ENCODE peak calls at places on chromosome 21, in seven cellular contexts. H, B, Y, E, C, V and Q are unnamed samples.

GRCh38 chr21:42120904-42121535 is 49.9 kb downstream of the UMODL1 start:
- DNase-seq in H (no peak), B (no peak), Y (no peak), E (no peak), C (no peak), V (no peak), Q (no peak)

GRCh38 chr21:32515869-32516268 is 69.5 kb downstream of the TCP10L start:
- DNase-seq in H (no peak), B (peak), Y (no peak), E (no peak), C (no peak), V (no peak), Q (no peak)

GRCh38 chr21:45979141-45979631 is 2.4 kb upstream of the COL6A1 start:
- DNase-seq in H (peak), B (no peak), Y (peak), E (no peak), C (peak), V (no peak), Q (peak)

GRCh38 chr21:46295996-46296752 is 10.0 kb downstream of the YBEY start:
- DNase-seq in H (peak), B (peak), Y (peak), E (no peak), C (no peak), V (peak), Q (peak)

GRCh38 chr21:26912466-26912865 is 54.4 kb downstream of the ADAMTS5 start:
- DNase-seq in H (peak), B (no peak), Y (no peak), E (no peak), C (no peak), V (no peak), Q (no peak)

GRCh38 chr21:15151385-15152103 is 86.7 kb upstream of the NRIP1 start:
- DNase-seq in H (no peak), B (no peak), Y (no peak), E (no peak), C (no peak), V (no peak), Q (no peak)

GRCh38 chr21:32270748-32271147 is 8.1 kb downstream of the MIS18A start:
- DNase-seq in H (no peak), B (no peak), Y (no peak), E (no peak), C (no peak), V (no peak), Q (no peak)

GRCh38 chr21:32733356-32733755 is 5.5 kb upstream of the SYNJ1 start:
- DNase-seq in H (no peak), B (no peak), Y (no peak), E (no peak), C (no peak), V (no peak), Q (no peak)

GRCh38 chr21:42156690-42157605 is 62.0 kb upstream of the ABCG1 start:
- DNase-seq in H (no peak), B (no peak), Y (no peak), E (no peak), C (no peak), V (peak), Q (no peak)

GRCh38 chr21:41918561-41919358 is 35.1 kb downstream of the C2CD2 start:
- DNase-seq in H (no peak), B (no peak), Y (no peak), E (no peak), C (no peak), V (no peak), Q (no peak)

GRCh38 chr21:41983229-41983628 is 26.9 kb downstream of the ZBTB21 start:
- DNase-seq in H (no peak), B (no peak), Y (no peak), E (no peak), C (no peak), V (no peak), Q (no peak)

GRCh38 chr21:41806773-41807172 is 39.9 kb upstream of the RIPK4 start:
- DNase-seq in H (no peak), B (no peak), Y (no peak), E (no peak), C (no peak), V (no peak), Q (no peak)

GRCh38 chr21:31293986-31294385 is 50.1 kb downstream of the TIAM1 start:
- DNase-seq in H (peak), B (peak), Y (no peak), E (peak), C (peak), V (peak), Q (no peak)

GRCh38 chr21:45970674-45971486 is 10.7 kb upstream of the COL6A1 start:
- DNase-seq in H (peak), B (peak), Y (peak), E (no peak), C (peak), V (peak), Q (peak)

GRCh38 chr21:45580576-45581321 is 38.5 kb upstream of the SLC19A1 start:
- DNase-seq in H (peak), B (no peak), Y (peak), E (no peak), C (no peak), V (no peak), Q (no peak)

GRCh38 chr21:41926807-41927171 is 27.0 kb downstream of the C2CD2 start:
- DNase-seq in H (no peak), B (no peak), Y (no peak), E (no peak), C (no peak), V (no peak), Q (no peak)

GRCh38 chr21:41847066-41847804 is 31.9 kb downstream of the PRDM15 start:
- DNase-seq in H (peak), B (peak), Y (peak), E (no peak), C (no peak), V (no peak), Q (peak)

GRCh38 chr21:16587141-16587570 is 857.4 kb downstream of the USP25 start:
- DNase-seq in H (peak), B (peak), Y (no peak), E (no peak), C (no peak), V (peak), Q (peak)

GRCh38 chr21:23478381-23478780 is 2128.9 kb downstream of the MRPL39 start:
- DNase-seq in H (no peak), B (no peak), Y (no peak), E (no peak), C (no peak), V (no peak), Q (no peak)

GRCh38 chr21:42346866-42347600 is 3.8 kb downstream of the TFF2 start:
- DNase-seq in H (no peak), B (no peak), Y (no peak), E (no peak), C (no peak), V (no peak), Q (no peak)

GRCh38 chr21:41548781-41549180 is 40.8 kb upstream of the TMPRSS2 start:
- DNase-seq in H (no peak), B (no peak), Y (no peak), E (peak), C (no peak), V (no peak), Q (no peak)

GRCh38 chr21:42193131-42193671 is 25.7 kb upstream of the ABCG1 start:
- DNase-seq in H (no peak), B (no peak), Y (no peak), E (no peak), C (no peak), V (peak), Q (no peak)

GRCh38 chr21:42427809-42428419 is 24.2 kb downstream of the UBASH3A start:
- DNase-seq in H (no peak), B (no peak), Y (no peak), E (no peak), C (no peak), V (peak), Q (no peak)

GRCh38 chr21:46189213-46189958 is 5.1 kb upstream of the SPATC1L start:
- DNase-seq in H (no peak), B (peak), Y (no peak), E (no peak), C (peak), V (no peak), Q (peak)

GRCh38 chr21:42041711-42042110 is 29.4 kb upstream of the UMODL1 start:
- DNase-seq in H (no peak), B (no peak), Y (no peak), E (no peak), C (peak), V (no peak), Q (no peak)

GRCh38 chr21:40053007-40053406 is 185.8 kb downstream of the PCP4 start:
- DNase-seq in H (no peak), B (no peak), Y (no peak), E (no peak), C (no peak), V (no peak), Q (no peak)

GRCh38 chr21:16797530-16797929 is 715.3 kb upstream of the CXADR start:
- DNase-seq in H (peak), B (no peak), Y (no peak), E (no peak), C (no peak), V (no peak), Q (no peak)

GRCh38 chr21:32565856-32566465 is 19.4 kb downstream of the TCP10L start:
- DNase-seq in H (no peak), B (peak), Y (no peak), E (no peak), C (no peak), V (no peak), Q (no peak)

GRCh38 chr21:30354308-30355005 is 6.1 kb upstream of the KRTAP23-1 start:
- DNase-seq in H (no peak), B (no peak), Y (no peak), E (no peak), C (no peak), V (no peak), Q (no peak)

GRCh38 chr21:41250519-41250918 is 66.1 kb upstream of the FAM3B start:
- DNase-seq in H (no peak), B (peak), Y (no peak), E (no peak), C (no peak), V (peak), Q (no peak)

GRCh38 chr21:25578070-25578961 is 29.0 kb downstream of the MRPL39 start:
- DNase-seq in H (peak), B (peak), Y (no peak), E (no peak), C (no peak), V (no peak), Q (no peak)

GRCh38 chr21:13368200-13368599 is 241.4 kb upstream of the POTED start:
- DNase-seq in H (no peak), B (no peak), Y (no peak), E (no peak), C (no peak), V (no peak), Q (no peak)

GRCh38 chr21:15976807-15977206 is 247.0 kb downstream of the USP25 start:
- DNase-seq in H (peak), B (no peak), Y (no peak), E (no peak), C (no peak), V (no peak), Q (no peak)

GRCh38 chr21:26115346-26115745 is 55.2 kb downstream of the APP start:
- DNase-seq in H (no peak), B (no peak), Y (no peak), E (no peak), C (no peak), V (peak), Q (no peak)

GRCh38 chr21:33372582-33372981 is 30.6 kb upstream of the IFNGR2 start:
- DNase-seq in H (no peak), B (no peak), Y (no peak), E (no peak), C (no peak), V (no peak), Q (no peak)

GRCh38 chr21:35965699-35966098 is 94.6 kb downstream of the SETD4 start:
- DNase-seq in H (peak), B (no peak), Y (no peak), E (no peak), C (no peak), V (no peak), Q (no peak)

GRCh38 chr21:35963920-35964451 is 96.3 kb downstream of the SETD4 start:
- DNase-seq in H (peak), B (peak), Y (no peak), E (no peak), C (no peak), V (peak), Q (no peak)

GRCh38 chr21:35971824-35972223 is 88.5 kb downstream of the SETD4 start:
- DNase-seq in H (no peak), B (no peak), Y (no peak), E (no peak), C (no peak), V (no peak), Q (no peak)

GRCh38 chr21:35969281-35969680 is 91.0 kb downstream of the SETD4 start:
- DNase-seq in H (no peak), B (no peak), Y (no peak), E (no peak), C (no peak), V (no peak), Q (no peak)

GRCh38 chr21:35968564-35968963 is 91.8 kb downstream of the SETD4 start:
- DNase-seq in H (no peak), B (no peak), Y (no peak), E (no peak), C (no peak), V (no peak), Q (no peak)
- H4K8ac ChIP-seq in H (no peak), B (no peak), Y (no peak), E (no peak), C (no peak), V (no peak), Q (no peak)

GRCh38 chr21:28675265-28676041 is 317.2 kb downstream of the LTN1 start:
- DNase-seq in H (no peak), B (no peak), Y (no peak), E (no peak), C (peak), V (no peak), Q (no peak)

GRCh38 chr21:28669978-28670377 is 322.7 kb downstream of the LTN1 start:
- DNase-seq in H (no peak), B (no peak), Y (no peak), E (no peak), C (no peak), V (no peak), Q (no peak)

GRCh38 chr21:28669331-28669730 is 323.3 kb downstream of the LTN1 start:
- DNase-seq in H (no peak), B (no peak), Y (no peak), E (no peak), C (no peak), V (no peak), Q (no peak)

GRCh38 chr21:28674807-28675206 is 317.9 kb downstream of the LTN1 start:
- DNase-seq in H (no peak), B (no peak), Y (no peak), E (no peak), C (no peak), V (no peak), Q (no peak)

DNA sequence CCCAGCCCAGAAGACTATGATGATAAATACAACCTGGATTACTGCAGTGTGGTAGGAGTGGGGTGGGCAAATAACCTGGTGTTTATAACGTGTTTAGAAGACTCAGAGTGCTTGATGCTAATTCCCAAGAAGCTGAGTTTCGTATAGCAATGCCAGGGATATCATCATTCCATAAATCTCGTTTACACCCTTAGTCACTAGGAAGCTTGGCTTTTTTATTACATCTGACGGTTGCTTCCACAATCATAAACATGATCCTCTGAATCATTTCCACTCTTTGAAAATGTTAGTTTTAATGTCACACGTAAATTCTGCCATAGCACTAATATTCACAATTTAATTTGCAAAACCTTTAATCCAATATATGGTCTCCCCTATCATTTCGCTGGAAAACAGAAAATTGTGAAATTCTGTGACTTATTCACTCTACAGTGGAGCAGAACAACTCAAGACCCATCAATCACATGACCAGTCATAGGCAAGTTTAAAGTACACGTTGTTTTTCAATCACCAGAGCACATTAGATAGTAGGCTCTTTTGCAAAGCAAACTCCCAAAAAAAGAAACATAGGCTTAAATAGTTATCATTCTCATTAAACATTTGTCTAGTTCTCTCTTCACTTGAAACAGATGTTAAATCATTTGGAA is 321.0 kb downstream of the LTN1 start:
- DNase-seq in H (no peak), B (no peak), Y (no peak), E (no peak), C (peak), V (no peak), Q (no peak)
- H4K8ac ChIP-seq in H (no peak), B (no peak), Y (no peak), E (no peak), C (no peak), V (no peak), Q (no peak)

DNA sequence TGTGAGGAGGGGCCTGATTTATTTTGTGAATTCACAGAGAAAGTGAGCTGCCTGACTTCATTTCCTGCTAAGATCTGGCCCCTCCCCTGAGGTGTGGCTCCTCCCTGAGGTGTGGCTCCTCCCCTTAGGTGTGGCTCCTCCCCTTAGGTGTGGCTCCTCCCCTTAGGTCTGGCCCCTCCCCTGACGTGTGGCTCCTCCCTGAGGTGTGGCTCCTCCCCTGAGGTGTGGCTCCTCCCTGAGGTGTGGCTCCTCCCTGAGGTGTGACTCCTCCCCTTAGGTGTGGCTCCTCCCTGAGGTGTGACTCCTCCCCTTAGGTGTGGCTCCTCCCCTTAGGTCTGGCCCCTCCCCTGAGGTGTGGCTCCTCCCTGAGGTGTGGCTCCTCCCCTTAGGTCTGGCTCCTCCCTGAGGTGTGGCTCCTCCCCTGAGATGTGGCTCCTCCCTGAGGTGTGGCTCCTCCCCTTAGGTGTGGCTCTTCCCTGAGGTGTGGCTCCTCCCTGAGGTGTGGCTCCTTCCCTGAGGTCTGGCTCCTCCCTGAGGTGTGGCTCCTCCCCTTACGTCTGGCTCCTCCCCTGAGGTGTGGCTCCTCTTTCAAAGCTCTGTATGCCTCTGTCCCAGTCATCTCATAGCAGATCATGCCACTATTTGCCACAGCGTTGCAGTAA is 26.9 kb upstream of the LRRC3 start:
- DNase-seq in H (peak), B (no peak), Y (peak), E (no peak), C (peak), V (peak), Q (peak)
- H4K8ac ChIP-seq in H (no peak), B (no peak), Y (no peak), E (no peak), C (no peak), V (no peak), Q (no peak)

GRCh38 chr21:18373631-18374030 is 30.0 kb downstream of the TMPRSS15 start:
- DNase-seq in H (no peak), B (no peak), Y (no peak), E (no peak), C (peak), V (no peak), Q (no peak)
- H4K8ac ChIP-seq in H (no peak), B (no peak), Y (no peak), E (no peak), C (no peak), V (no peak), Q (no peak)

GRCh38 chr21:35468991-35469390 is 419.9 kb upstream of the RUNX1 start:
- DNase-seq in H (no peak), B (no peak), Y (no peak), E (no peak), C (no peak), V (peak), Q (no peak)
- H4K8ac ChIP-seq in H (no peak), B (no peak), Y (no peak), E (no peak), C (peak), V (no peak), Q (no peak)

DNA sequence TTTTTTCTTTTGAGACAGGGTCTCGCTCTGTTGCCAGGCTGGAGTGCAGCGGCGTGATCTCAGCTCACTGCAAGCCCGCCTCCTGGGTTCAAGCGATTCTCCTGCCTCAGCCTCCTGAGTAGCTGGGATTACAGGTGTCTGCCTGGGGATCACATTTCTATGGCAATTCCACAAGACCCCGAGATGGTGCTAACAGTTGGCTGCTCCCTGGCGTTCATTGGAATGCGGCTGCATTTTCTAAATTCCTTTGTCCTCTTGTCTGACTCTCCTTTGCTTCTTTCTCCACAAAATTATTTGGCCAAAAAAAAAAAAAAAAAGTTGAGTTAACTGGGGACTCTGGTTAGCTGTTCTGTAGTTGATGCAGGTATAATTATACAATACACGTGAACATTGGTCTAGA is 176.4 kb downstream of the ETS2 start:
- DNase-seq in H (peak), B (no peak), Y (no peak), E (peak), C (no peak), V (peak), Q (peak)
- H4K8ac ChIP-seq in H (no peak), B (no peak), Y (no peak), E (no peak), C (no peak), V (no peak), Q (no peak)

DNA sequence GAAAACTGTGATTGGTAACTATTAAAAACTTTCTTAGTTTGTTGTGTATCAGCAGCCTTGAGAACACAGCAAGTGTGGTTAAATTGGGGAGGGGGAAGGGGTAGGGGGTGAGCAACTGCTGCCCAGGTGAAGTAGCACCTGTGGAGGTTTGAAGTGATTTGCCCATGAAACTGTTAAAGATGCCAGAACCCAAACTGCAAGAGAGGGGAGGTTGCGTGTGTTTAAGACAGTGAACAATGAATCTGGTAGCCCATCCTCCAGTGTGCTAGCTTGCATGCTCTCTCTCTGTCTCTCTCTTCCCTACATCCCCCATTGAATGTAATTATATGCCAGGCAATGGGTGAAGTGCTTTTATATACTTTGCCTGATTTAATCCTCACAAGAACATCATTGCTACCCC is 154.7 kb downstream of the RUNX1 start:
- DNase-seq in H (no peak), B (no peak), Y (no peak), E (no peak), C (no peak), V (no peak), Q (no peak)
- H4K8ac ChIP-seq in H (no peak), B (no peak), Y (no peak), E (no peak), C (no peak), V (no peak), Q (no peak)

DNA sequence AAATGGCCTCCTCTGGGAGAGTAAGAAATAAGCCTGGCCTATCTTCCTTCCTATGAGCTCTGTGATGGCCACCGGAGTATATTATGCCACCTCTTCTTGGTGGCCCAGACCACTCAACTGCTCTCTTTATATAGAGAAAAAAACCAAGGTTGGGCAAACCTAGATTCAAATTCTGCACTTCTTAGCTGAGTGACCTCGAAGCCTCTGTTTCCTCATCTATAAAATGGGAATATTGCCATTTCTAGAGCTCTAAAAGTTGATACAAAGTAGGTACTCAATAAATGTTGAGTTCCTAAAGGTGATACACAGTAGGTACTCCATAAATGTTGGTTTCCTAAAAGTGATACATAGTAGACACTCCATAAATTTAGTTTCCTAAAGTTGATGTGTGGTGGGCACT is 120.7 kb downstream of the HLCS start:
- DNase-seq in H (no peak), B (no peak), Y (no peak), E (no peak), C (no peak), V (no peak), Q (no peak)
- H4K8ac ChIP-seq in H (no peak), B (no peak), Y (no peak), E (no peak), C (no peak), V (no peak), Q (no peak)